ENCODE peak calls at places on chromosome 17, in five cellular contexts. H, W, S, I and U are unnamed samples.

GRCh38 chr17:29051194-29051593 is 8.3 kb downstream of the PIPOX start:
- DNase-seq in H (no peak), W (no peak), S (no peak), I (no peak), U (no peak)

GRCh38 chr17:35841505-35841904 is 27.2 kb downstream of the HEATR9 start:
- DNase-seq in H (no peak), W (peak; percentile 17), S (no peak), I (no peak), U (no peak)

GRCh38 chr17:43791589-43791988 is 11.4 kb downstream of the CFAP97D1 start:
- DNase-seq in H (peak; percentile 52), W (peak; percentile 55), S (no peak), I (peak; percentile 40), U (no peak)

GRCh38 chr17:77106874-77107358 is 33.9 kb upstream of the SEC14L1 start:
- DNase-seq in H (peak; percentile 56), W (no peak), S (no peak), I (no peak), U (no peak)

GRCh38 chr17:46042248-46042647 is 43.2 kb downstream of the STH start:
- DNase-seq in H (no peak), W (no peak), S (no peak), I (no peak), U (no peak)

GRCh38 chr17:43998552-43998951 is 5.9 kb upstream of the NAGS start:
- DNase-seq in H (no peak), W (no peak), S (no peak), I (no peak), U (no peak)

GRCh38 chr17:9363440-9364350 is 211.9 kb downstream of the STX8 start:
- DNase-seq in H (no peak), W (peak; percentile 74), S (no peak), I (no peak), U (no peak)

GRCh38 chr17:70242781-70243437 is 73.6 kb downstream of the KCNJ2 start:
- DNase-seq in H (no peak), W (peak; percentile 17), S (no peak), I (peak; percentile 82), U (no peak)

DNA sequence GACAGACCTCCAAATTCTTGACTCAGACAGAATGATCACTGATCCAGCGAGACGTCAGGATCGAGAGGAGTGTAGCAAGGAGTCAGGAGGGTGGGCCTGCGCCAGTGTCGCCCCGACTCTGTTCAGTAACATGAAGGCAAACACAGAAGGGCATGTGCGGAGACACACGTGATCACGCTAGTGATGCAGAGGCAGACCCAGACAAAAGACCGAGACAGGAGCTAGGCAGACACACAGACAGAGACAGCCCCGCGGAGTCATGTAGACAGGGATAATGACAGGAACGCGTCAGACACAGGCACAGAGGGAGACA is 7.2 kb downstream of the KDM6B start:
- DNase-seq in H (no peak), W (no peak), S (no peak), I (peak; percentile 87), U (no peak)
- H2BK12ac ChIP-seq in H (no peak overlapping the region), W (no peak overlapping the region), S (peak overlapping the region; percentile 77), I (peak overlapping the region; percentile 10), U (no peak overlapping the region)

DNA sequence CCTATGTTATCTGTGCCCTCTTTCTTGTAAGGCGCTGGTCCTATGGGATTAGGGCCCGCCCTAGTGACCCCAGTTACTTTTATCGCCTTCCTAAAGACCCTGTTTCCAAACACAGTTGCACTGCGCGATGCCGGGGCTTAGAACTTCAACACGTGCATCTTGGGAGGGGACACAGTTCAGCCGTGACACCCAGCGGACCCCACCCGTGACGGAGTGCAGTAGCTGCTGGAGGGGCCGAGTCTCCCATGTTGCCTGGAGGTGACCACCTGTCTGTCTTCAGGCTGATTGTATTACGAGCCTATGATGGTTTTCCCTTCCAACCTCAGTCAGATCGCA is 9.4 kb downstream of the BAIAP2 start:
- DNase-seq in H (no peak), W (no peak), S (no peak), I (no peak), U (no peak)
- H2BK12ac ChIP-seq in H (no peak overlapping the region), W (peak overlapping the region; percentile 49), S (no peak overlapping the region), I (peak overlapping the region; percentile 67), U (no peak overlapping the region)

GRCh38 chr17:66665194-66665593 is 169.7 kb upstream of the CACNG5 start:
- DNase-seq in H (no peak), W (no peak), S (no peak), I (peak; percentile 19), U (no peak)
- H2BK12ac ChIP-seq in H (no peak overlapping the region), W (no peak overlapping the region), S (no peak overlapping the region), I (no peak overlapping the region), U (no peak overlapping the region)

GRCh38 chr17:16491131-16491702 is 776 bp downstream of the LRRC75A start:
- DNase-seq in H (peak; percentile 64), W (no peak), S (peak; percentile 76), I (no peak), U (no peak)
- H2BK12ac ChIP-seq in H (no peak overlapping the region), W (no peak overlapping the region), S (peak overlapping the region; percentile 96), I (no peak overlapping the region), U (no peak overlapping the region)

DNA sequence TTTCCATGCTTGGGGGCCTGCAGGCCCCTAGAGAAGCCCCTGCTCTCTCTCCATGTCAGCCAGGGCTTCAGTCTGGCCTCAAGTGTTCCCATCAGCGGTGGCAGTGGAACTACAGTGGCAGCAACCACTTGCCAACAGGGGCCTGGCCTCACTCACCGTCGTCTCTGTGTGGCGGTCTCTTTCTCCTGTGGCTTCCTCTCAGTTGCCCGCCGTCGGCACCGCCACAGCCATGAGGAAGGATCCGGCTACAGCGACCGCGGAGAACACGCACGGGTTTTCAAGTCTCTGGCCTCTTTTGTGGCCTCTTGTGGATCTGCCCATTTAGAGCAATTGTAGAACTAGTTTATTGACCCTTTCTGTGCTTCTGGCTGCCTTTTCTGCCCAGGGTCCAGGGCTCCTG is 8.5 kb downstream of the ARMC7 start:
- DNase-seq in H (no peak), W (no peak), S (no peak), I (no peak), U (no peak)
- H2BK12ac ChIP-seq in H (no peak overlapping the region), W (no peak overlapping the region), S (no peak overlapping the region), I (no peak overlapping the region), U (no peak overlapping the region)

DNA sequence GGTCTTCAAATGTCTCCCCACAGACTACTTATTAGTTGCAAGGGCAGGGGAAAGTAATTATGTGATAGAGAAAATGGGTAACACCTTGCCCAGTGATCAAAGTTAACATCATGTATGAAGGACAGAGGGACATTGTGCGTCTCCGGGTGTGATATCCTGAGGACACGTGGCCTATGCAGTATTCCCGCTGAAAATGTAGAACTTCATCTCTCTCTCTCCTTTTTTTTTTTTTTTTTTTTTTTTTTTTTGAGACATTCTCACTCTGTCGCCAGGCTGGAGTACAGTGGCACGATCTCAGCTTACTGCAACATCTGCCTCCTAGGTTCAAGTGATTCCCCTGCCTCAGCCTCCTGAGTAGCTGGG is 7.9 kb upstream of the CUEDC1 start:
- DNase-seq in H (no peak), W (no peak), S (no peak), I (no peak), U (no peak)
- H2BK12ac ChIP-seq in H (no peak overlapping the region), W (no peak overlapping the region), S (no peak overlapping the region), I (no peak overlapping the region), U (no peak overlapping the region)

GRCh38 chr17:45005700-45006099 is 37.6 kb upstream of the C1QL1 start:
- DNase-seq in H (no peak), W (no peak), S (no peak), I (no peak), U (no peak)

GRCh38 chr17:45004388-45004787 is 36.3 kb upstream of the C1QL1 start:
- DNase-seq in H (no peak), W (no peak), S (no peak), I (no peak), U (no peak)

GRCh38 chr17:45008191-45008590 is 40.1 kb upstream of the C1QL1 start:
- DNase-seq in H (no peak), W (no peak), S (no peak), I (no peak), U (no peak)

GRCh38 chr17:45009676-45010467 is 41.6 kb downstream of the DCAKD start:
- DNase-seq in H (no peak), W (no peak), S (no peak), I (no peak), U (no peak)

GRCh38 chr17:45006927-45007461 is 38.9 kb upstream of the C1QL1 start:
- DNase-seq in H (no peak), W (no peak), S (no peak), I (no peak), U (no peak)
- H2BK12ac ChIP-seq in H (no peak overlapping the region), W (no peak overlapping the region), S (peak overlapping the region; percentile 4), I (no peak overlapping the region), U (no peak overlapping the region)

DNA sequence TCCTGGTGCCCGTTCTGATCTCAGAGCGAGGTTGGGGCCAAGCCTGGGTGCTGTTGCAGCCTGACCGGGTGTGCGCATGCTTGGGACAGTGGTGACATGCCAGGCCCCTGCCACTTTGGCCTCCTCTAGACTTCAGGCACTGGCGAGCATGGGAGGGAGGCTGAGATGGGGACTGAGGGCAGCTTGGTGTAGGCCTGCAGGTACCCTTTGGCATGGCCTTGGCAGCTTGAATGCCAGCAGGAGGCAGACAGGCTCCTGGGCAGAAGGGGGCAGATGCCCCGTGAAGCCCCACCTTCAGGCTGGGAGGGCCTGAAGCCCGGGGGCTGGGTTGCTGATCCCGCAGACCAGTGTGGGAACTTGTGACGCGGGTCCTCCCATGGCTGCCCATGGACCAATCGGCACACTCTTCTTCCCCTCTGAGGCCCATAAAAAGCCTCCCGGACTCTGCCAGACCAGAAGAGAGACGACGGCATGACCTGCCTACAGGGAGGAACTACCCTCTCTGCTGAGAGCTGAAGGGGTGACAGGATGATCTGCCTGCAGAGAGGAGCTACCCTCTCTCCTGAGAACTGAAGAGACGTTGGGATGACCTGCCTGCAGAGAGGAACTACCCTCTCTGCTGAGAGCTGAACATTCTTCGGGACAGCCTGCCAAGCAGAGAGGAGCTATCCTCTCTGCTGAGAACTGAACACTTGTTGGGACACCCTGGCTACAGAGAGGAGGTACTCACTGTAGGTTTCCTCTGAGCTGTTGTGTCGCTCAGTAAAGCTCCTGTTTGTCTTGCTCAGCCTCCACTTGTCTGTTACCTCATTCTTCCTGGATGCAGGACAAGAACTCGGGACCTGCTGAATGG is 17.5 kb downstream of the RHOT1 start:
- DNase-seq in H (no peak), W (no peak), S (no peak), I (no peak), U (no peak)
- H2BK12ac ChIP-seq in H (no peak overlapping the region), W (no peak overlapping the region), S (no peak overlapping the region), I (no peak overlapping the region), U (peak overlapping the region; percentile 30)